ENCODE peak calls at places on chromosomes 12 and 14, in seven cellular contexts. S is NCI-H1092 treated with DMSO at 0.1 percent for 48 hours; K is small intestine; U is HT-29; T is smooth muscle cell of the brain vasculature; A is mesenteric fat pad; P is activated T-helper 1 cell treated with anti-CD3 and anti-CD28 coated beads, Interleukin-12 subunit alpha, Interleukin-12 subunit beta, Interleukin-2, Interleukin-4 antibody, amounts not matched to agents 30 ng/mL and 10 ng/mL and 1 ng/mL, durations not matched to agents 14 hours and 24 hours and 36 hours. Y is an unnamed sample.

GRCh38 chr12:12194206-12194605 is 72.6 kb downstream of the LRP6 start:
- DNase-seq in P (no peak), U (peak), T (no peak), A (no peak), S (no peak), K (no peak), Y (no peak)

GRCh38 chr12:10194160-10194559 is 15.3 kb downstream of the TMEM52B start:
- DNase-seq in A (no peak), P (no peak), T (no peak), K (no peak), S (no peak), U (no peak), Y (no peak)

GRCh38 chr12:47303207-47303606 is 223.4 kb upstream of the AMIGO2 start:
- DNase-seq in A (no peak), K (no peak), T (no peak), U (no peak), P (no peak), S (no peak), Y (no peak)

GRCh38 chr14:93954900-93955891 is 21.2 kb downstream of the ASB2 start:
- DNase-seq in P (no peak), A (no peak), T (no peak), U (no peak), S (no peak), K (peak), Y (no peak)

GRCh38 chr14:74955229-74955999 is at the start of gene PGF:
- DNase-seq in S (peak), T (no peak), K (peak), P (peak), U (peak), A (no peak), Y (no peak)

GRCh38 chr14:69615471-69616407 is 4.3 kb downstream of the SUSD6 start:
- DNase-seq in S (peak), P (peak), T (peak), K (peak), U (no peak), A (no peak), Y (no peak)

GRCh38 chr14:36585100-36585499 is 2.7 kb upstream of the NKX2-8 start:
- DNase-seq in K (no peak), P (no peak), T (no peak), A (no peak), U (no peak), S (peak), Y (no peak)

GRCh38 chr14:71206766-71207371 is 299.6 kb downstream of the PCNX1 start:
- DNase-seq in T (no peak), K (peak), S (no peak), U (peak), P (no peak), A (no peak), Y (peak)

GRCh38 chr12:120939523-120939922 is 35.4 kb upstream of the SPPL3 start:
- DNase-seq in A (no peak), P (no peak), T (no peak), U (no peak), S (no peak), K (no peak), Y (no peak)

GRCh38 chr12:132451836-132452195 is 38.1 kb upstream of the FBRSL1 start:
- DNase-seq in T (no peak), S (no peak), K (no peak), U (no peak), A (no peak), P (no peak), Y (no peak)

GRCh38 chr12:75526655-75527511 is 15.5 kb upstream of the KRR1 start:
- DNase-seq in A (no peak), P (peak), U (peak), K (peak), S (peak), T (peak), Y (no peak)

GRCh38 chr12:69653703-69654102 is 43.0 kb upstream of the LRRC10 start:
- DNase-seq in P (no peak), T (no peak), S (no peak), K (no peak), U (no peak), A (no peak), Y (no peak)

GRCh38 chr14:70955543-70956480 is 48.6 kb downstream of the PCNX1 start:
- DNase-seq in U (peak), S (peak), T (no peak), P (peak), K (no peak), A (no peak), Y (peak)

GRCh38 chr12:131833896-131834641 is 5.9 kb downstream of the MMP17 start:
- DNase-seq in U (no peak), K (no peak), A (no peak), T (no peak), P (no peak), S (no peak), Y (no peak)

GRCh38 chr12:40733871-40734270 is 41.6 kb downstream of the CNTN1 start:
- DNase-seq in K (no peak), S (no peak), U (no peak), A (no peak), T (no peak), P (no peak), Y (no peak)

GRCh38 chr14:73295198-73295796 is 58.0 kb downstream of the PAPLN start:
- DNase-seq in S (peak), T (no peak), A (no peak), P (no peak), K (peak), U (peak), Y (no peak)

GRCh38 chr12:76270657-76271358 is 77.4 kb downstream of the BBS10 start:
- DNase-seq in S (no peak), A (no peak), U (no peak), P (no peak), K (no peak), T (no peak), Y (no peak)

GRCh38 chr12:57127101-57127709 is 1.1 kb upstream of the LRP1 start:
- DNase-seq in S (peak), P (peak), K (peak), T (no peak), A (no peak), U (peak), Y (no peak)

GRCh38 chr12:89353188-89353822 is 1.0 kb upstream of the DUSP6 start:
- DNase-seq in A (peak), T (no peak), K (peak), U (peak), P (peak), S (peak), Y (no peak)

GRCh38 chr14:100654814-100655795 is 67.9 kb upstream of the BEGAIN start:
- DNase-seq in U (peak), A (no peak), P (peak), T (no peak), S (peak), K (peak), Y (no peak)

GRCh38 chr12:124592050-124592449 is 24.6 kb upstream of the NCOR2 start:
- DNase-seq in A (no peak), U (no peak), S (no peak), T (no peak), K (no peak), P (no peak), Y (no peak)

GRCh38 chr12:113095405-113095804 is 38.9 kb downstream of the DTX1 start:
- DNase-seq in A (no peak), K (no peak), P (no peak), U (no peak), T (no peak), S (no peak), Y (no peak)

GRCh38 chr12:91139981-91140659 is 28.8 kb upstream of the LUM start:
- DNase-seq in T (peak), A (no peak), U (no peak), S (no peak), P (no peak), K (no peak), Y (peak)

GRCh38 chr12:106760184-106760531 is 14.3 kb upstream of the RIC8B start:
- DNase-seq in T (no peak), A (no peak), K (no peak), P (peak), U (no peak), S (no peak), Y (no peak)

GRCh38 chr14:77478029-77478428 is 20.1 kb downstream of the AHSA1 start:
- DNase-seq in U (no peak), A (no peak), P (no peak), K (no peak), S (no peak), T (no peak), Y (no peak)

GRCh38 chr14:90759370-90760054 is 56.7 kb downstream of the TTC7B start:
- DNase-seq in K (no peak), S (no peak), U (no peak), P (no peak), T (no peak), A (no peak), Y (no peak)

GRCh38 chr14:54805080-54805479 is 97.5 kb downstream of the GCH1 start:
- DNase-seq in T (no peak), A (no peak), K (no peak), S (no peak), U (no peak), P (no peak), Y (no peak)

GRCh38 chr12:67161322-67161918 is 107.7 kb upstream of the CAND1 start:
- DNase-seq in S (no peak), P (peak), A (no peak), T (peak), U (peak), K (peak), Y (peak)

GRCh38 chr14:77098470-77099353 is 654 bp downstream of the CIPC start:
- DNase-seq in U (peak), T (no peak), S (peak), K (peak), A (no peak), P (peak), Y (no peak)

Y was measured in AG09319.